ENCODE peak calls at places on chromosomes 11 and 22, in six cellular contexts. L is mammary epithelial cell; O is CD8-positive, alpha-beta memory T cell; Q is Panc1; J is SJSA1; C is adrenal gland. M is an unnamed sample. For H3K36me3, the result is how much of the 10 kb centered on the place peaks cover.

GRCh38 chr11:26976389-26976788 is 17.5 kb upstream of the FIBIN start:
- DNase-seq in L (peak), O (no peak), Q (no peak), J (peak), C (no peak), M (no peak)

GRCh38 chr11:70944141-70944540 is 308.2 kb downstream of the SHANK2 start:
- DNase-seq in L (no peak), O (no peak), Q (no peak), J (no peak), C (no peak), M (no peak)

GRCh38 chr11:132943737-132944556 is 588.4 kb downstream of the OPCML start:
- DNase-seq in L (no peak), O (no peak), Q (no peak), J (no peak), C (no peak), M (no peak)

GRCh38 chr22:19766506-19767426 is 6.2 kb downstream of the TBX1 start:
- DNase-seq in L (no peak), O (no peak), Q (no peak), J (no peak), C (no peak), M (no peak)

GRCh38 chr11:12719221-12719620 is 45.0 kb downstream of the TEAD1 start:
- DNase-seq in L (no peak), O (no peak), Q (no peak), J (no peak), C (no peak), M (no peak)

GRCh38 chr22:40000171-40000570 is 5.4 kb downstream of the FAM83F start:
- DNase-seq in L (no peak), O (no peak), Q (no peak), J (no peak), C (no peak), M (no peak)

GRCh38 chr11:57349491-57350274 is 11.5 kb downstream of the P2RX3 start:
- DNase-seq in L (no peak), O (peak), Q (no peak), J (peak), C (peak), M (peak)

GRCh38 chr11:73980001-73980960 is 2.4 kb downstream of the UCP2 start:
- DNase-seq in L (peak), O (peak), Q (no peak), J (no peak), C (no peak), M (peak)

GRCh38 chr22:25745341-25746011 is 3.5 kb downstream of the MYO18B start:
- DNase-seq in L (peak), O (no peak), Q (no peak), J (no peak), C (no peak), M (no peak)

GRCh38 chr11:15199693-15200092 is 85.0 kb downstream of the INSC start:
- DNase-seq in L (peak), O (no peak), Q (no peak), J (peak), C (no peak), M (no peak)

GRCh38 chr11:118659314-118659939 is 20.0 kb downstream of the TREH start:
- DNase-seq in L (peak), O (peak), Q (peak), J (peak), C (peak), M (no peak)

GRCh38 chr22:36369922-36370781 is 17.6 kb downstream of the MYH9 start:
- DNase-seq in L (peak), O (no peak), Q (no peak), J (peak), C (peak), M (no peak)

GRCh38 chr11:59053387-59053786 is 32.7 kb upstream of the GLYATL1B start:
- DNase-seq in L (peak), O (peak), Q (peak), J (peak), C (peak), M (peak)

GRCh38 chr11:58575377-58576020 is at the start of gene LPXN:
- DNase-seq in L (peak), O (peak), Q (no peak), J (no peak), C (no peak), M (no peak)

GRCh38 chr11:103085758-103086365 is 6.1 kb downstream of the DCUN1D5 start:
- DNase-seq in L (no peak), O (no peak), Q (no peak), J (no peak), C (no peak), M (no peak)

GRCh38 chr22:41576877-41577276 is 12.8 kb downstream of the PMM1 start:
- DNase-seq in L (peak), O (peak), Q (no peak), J (peak), C (peak), M (no peak)

GRCh38 chr11:62842171-62842717 is 2.9 kb upstream of the WDR74 start:
- DNase-seq in L (no peak), O (no peak), Q (no peak), J (no peak), C (peak), M (no peak)

GRCh38 chr22:17753401-17753989 is 20.8 kb downstream of the BID start:
- DNase-seq in L (peak), O (no peak), Q (no peak), J (no peak), C (no peak), M (no peak)

GRCh38 chr22:39242809-39243442 is 1.9 kb downstream of the PDGFB start:
- DNase-seq in L (peak), O (peak), Q (no peak), J (no peak), C (no peak), M (no peak)

GRCh38 chr11:122714484-122714883 is 59.0 kb downstream of the UBASH3B start:
- DNase-seq in L (no peak), O (no peak), Q (no peak), J (no peak), C (no peak), M (no peak)

GRCh38 chr22:17486313-17486712 is 77.0 kb upstream of the SLC25A18 start:
- DNase-seq in L (no peak), O (no peak), Q (no peak), J (no peak), C (peak), M (no peak)

GRCh38 chr11:4695442-4695841 is 2.2 kb downstream of the OR51E2 start:
- DNase-seq in L (no peak), O (no peak), Q (no peak), J (no peak), C (no peak), M (no peak)

DNA sequence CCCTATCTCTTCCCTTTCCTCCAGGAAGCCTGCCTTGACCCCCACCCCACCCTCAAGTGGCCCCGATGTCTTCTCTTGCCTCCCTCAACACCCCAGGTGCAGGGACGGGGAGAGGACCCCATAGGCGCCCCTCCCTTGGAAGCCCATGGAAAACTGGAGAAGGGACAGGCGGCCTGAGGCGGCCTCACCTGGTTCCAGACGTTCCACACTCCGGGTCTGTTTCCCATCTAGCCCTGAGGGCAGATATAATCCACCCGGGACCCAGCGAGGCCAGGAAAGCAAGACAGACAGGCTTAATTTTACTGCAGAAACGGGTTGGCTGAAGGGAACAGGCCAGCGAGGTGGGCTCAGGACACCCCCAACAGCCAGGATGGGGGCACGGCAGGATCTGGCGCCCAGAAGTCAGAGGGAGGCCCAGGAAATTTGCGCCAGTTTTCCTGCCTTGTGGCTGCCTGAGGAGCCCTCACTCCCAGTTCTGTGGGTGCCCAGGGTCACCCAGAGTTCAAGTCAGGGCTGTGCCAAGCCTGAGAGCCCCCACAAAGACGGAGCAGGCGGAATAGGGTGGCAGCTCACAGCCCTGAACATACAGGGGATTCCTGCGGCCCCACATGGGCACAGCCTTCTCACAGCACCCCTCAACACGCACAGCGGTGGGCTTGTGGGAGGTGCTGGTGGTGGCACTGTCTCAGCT is 3.0 kb upstream of the SIGIRR start:
- DNase-seq in L (no peak), O (no peak), Q (no peak), J (no peak), C (no peak), M (no peak)
- H3K4me3 ChIP-seq in L (no peak), O (no peak), Q (no peak), J (no peak), C (peak), M (no peak)

GRCh38 chr11:47468598-47469214 is 19.8 kb upstream of the RAPSN start:
- DNase-seq in L (no peak), O (no peak), Q (no peak), J (no peak), C (no peak), M (no peak)
- H3K36me3 ChIP-seq in L (under half), O (under half), Q (under half), J (half or more), C (under half), M (under half)

GRCh38 chr11:88307749-88308425 is 29.6 kb downstream of the CTSC start:
- DNase-seq in L (no peak), O (no peak), Q (no peak), J (no peak), C (no peak), M (no peak)
- H3K4me3 ChIP-seq in L (no peak), O (no peak), Q (no peak), J (no peak), C (no peak), M (no peak)

GRCh38 chr11:130112071-130112830 is 42.6 kb downstream of the APLP2 start:
- DNase-seq in L (no peak), O (no peak), Q (no peak), J (no peak), C (no peak), M (no peak)

GRCh38 chr11:130118165-130118564 is 41.4 kb upstream of the ST14 start:
- DNase-seq in L (no peak), O (no peak), Q (no peak), J (no peak), C (no peak), M (no peak)

GRCh38 chr11:130115218-130115617 is 44.4 kb upstream of the ST14 start:
- DNase-seq in L (no peak), O (no peak), Q (no peak), J (no peak), C (no peak), M (no peak)

GRCh38 chr11:130114281-130114680 is 44.6 kb downstream of the APLP2 start:
- DNase-seq in L (no peak), O (no peak), Q (no peak), J (no peak), C (no peak), M (no peak)

GRCh38 chr11:130114726-130115125 is 44.9 kb upstream of the ST14 start:
- DNase-seq in L (no peak), O (no peak), Q (no peak), J (no peak), C (no peak), M (no peak)
- H3K36me3 ChIP-seq in L (under half), O (under half), Q (under half), J (under half), C (under half), M (under half)

DNA sequence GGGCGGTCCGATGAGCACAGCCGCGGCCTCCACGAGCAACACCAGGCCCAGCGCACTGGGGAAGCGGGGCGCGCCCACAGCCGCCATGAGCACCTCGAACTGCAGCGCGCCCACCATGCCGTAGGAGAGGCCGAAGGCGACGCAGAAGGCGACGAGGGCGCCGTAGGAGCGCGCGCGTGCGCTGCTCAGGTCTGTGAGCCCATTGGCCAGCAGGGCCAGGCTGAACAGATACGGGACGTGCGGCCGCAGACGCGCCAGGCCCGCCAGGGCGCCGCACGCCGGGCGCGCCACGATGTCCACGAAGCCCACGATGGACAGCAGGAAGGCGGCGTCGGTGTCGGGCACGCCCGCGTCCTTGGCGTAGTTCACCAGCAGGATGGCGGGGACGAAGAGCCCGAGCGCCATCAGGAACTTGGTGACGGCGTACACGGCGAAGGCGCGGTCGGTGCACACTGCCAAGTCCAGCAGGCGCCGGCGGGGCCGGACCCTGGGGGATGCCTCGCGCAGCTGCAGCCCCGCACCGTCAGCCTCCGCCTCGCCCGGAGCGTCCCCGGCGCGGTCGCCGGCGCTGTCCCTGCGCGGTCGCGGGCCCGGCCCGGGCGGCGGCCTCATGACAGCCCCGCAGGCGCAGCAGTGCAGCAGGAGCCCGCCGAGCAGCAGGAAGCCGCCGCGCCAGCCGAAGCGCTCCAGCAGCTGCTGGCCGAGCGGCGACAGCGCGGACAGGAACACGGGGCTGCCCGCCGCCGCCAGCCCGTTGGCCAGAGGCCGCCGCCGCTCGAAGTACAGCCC is 2.9 kb downstream of the SLC16A8 start:
- DNase-seq in L (no peak), O (no peak), Q (no peak), J (no peak), C (no peak), M (no peak)
- H3K4me3 ChIP-seq in L (no peak), O (no peak), Q (no peak), J (peak), C (peak), M (peak)

DNA sequence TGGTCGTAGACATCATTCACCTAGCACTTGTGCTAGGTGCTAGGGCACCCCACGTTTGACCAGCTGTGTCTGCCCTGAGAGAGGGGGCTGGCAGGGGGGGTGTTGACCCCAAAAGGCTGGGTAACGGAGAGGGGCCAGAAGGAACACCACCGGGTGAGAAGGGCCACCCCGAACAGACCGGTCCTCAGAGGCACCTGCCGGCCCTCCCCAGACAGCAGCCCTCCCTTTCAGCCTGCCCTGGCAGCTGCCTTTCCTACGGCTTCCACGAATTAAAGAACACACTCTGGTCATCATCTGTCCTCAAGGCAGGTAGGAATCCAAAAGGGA is 977 bp upstream of the KCNJ5 start:
- DNase-seq in L (no peak), O (no peak), Q (no peak), J (no peak), C (no peak), M (no peak)
- H3K36me3 ChIP-seq in L (under half), O (under half), Q (under half), J (under half), C (under half), M (under half)

GRCh38 chr11:68852628-68853027 is 10.9 kb upstream of the CPT1A start:
- DNase-seq in L (no peak), O (no peak), Q (no peak), J (no peak), C (no peak), M (no peak)

GRCh38 chr11:68855205-68855978 is 13.7 kb upstream of the CPT1A start:
- DNase-seq in L (no peak), O (peak), Q (no peak), J (peak), C (no peak), M (no peak)

GRCh38 chr11:68859123-68859522 is 17.4 kb upstream of the CPT1A start:
- DNase-seq in L (no peak), O (no peak), Q (no peak), J (no peak), C (no peak), M (no peak)

GRCh38 chr11:68857037-68857586 is 15.4 kb upstream of the CPT1A start:
- DNase-seq in L (no peak), O (no peak), Q (no peak), J (no peak), C (no peak), M (no peak)

DNA sequence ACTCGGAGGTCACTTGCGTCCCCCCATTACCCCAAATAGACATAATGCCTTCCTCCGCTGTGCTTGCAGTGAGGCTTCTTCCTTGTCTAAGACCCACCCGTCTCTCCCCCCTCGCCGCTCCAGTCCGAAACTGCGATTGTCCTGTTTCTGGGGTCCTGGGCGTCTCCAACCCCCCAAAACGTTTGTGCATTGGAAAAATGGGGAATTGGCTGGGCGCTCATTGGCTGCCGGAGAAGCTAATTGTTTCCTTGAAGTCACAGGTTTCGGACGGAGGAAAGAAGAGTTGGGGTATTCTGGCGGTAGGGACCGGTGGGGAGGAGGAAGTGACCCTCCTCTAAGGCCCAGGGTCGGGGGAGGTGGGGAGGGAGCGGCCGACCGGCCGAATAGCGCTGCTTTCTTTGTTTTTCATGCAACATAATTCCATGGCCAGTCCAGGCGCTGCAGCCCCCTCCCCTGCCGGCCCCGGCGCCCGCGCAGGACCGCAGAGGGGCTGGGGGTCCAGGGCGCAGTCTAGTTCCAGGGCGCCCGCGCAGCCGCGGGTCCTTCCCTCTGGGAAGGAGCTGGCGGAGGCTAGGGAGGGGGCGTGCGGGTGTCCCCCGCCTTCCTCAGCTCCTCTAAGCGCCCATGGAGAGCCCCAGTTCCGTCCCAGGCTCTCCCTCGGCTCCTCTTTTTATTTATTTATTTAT is 12.7 kb upstream of the CPT1A start:
- DNase-seq in L (no peak), O (no peak), Q (no peak), J (no peak), C (no peak), M (no peak)
- H3K4me3 ChIP-seq in L (no peak), O (no peak), Q (peak), J (peak), C (peak), M (peak)

GRCh38 chr11:120192831-120193625 is 17.8 kb upstream of the OAF start:
- DNase-seq in L (no peak), O (no peak), Q (no peak), J (no peak), C (no peak), M (no peak)

GRCh38 chr11:120196857-120197253 is 14.0 kb upstream of the OAF start:
- DNase-seq in L (no peak), O (no peak), Q (no peak), J (no peak), C (no peak), M (no peak)

GRCh38 chr11:120195601-120196289 is 15.1 kb upstream of the OAF start:
- DNase-seq in L (no peak), O (no peak), Q (no peak), J (no peak), C (no peak), M (no peak)

GRCh38 chr11:120191058-120191457 is 19.8 kb upstream of the OAF start:
- DNase-seq in L (no peak), O (no peak), Q (no peak), J (no peak), C (no peak), M (no peak)

GRCh38 chr11:120194166-120194565 is 16.7 kb upstream of the OAF start:
- DNase-seq in L (no peak), O (no peak), Q (no peak), J (no peak), C (no peak), M (no peak)
- H3K36me3 ChIP-seq in L (under half), O (under half), Q (under half), J (under half), C (under half), M (under half)

M was measured in kidney epithelial cell.